ENCODE peak calls at places on chromosomes 5 and 9, in four cellular contexts. B, S, M and I are unnamed samples.

GRCh38 chr9:133129001-133129799 is 8.2 kb upstream of the RALGDS start:
- DNase-seq in B (no peak), S (no peak), M (no peak), I (no peak)

GRCh38 chr5:107699425-107699824 is 28.7 kb upstream of the EFNA5 start:
- DNase-seq in B (no peak), S (no peak), M (no peak), I (no peak)

GRCh38 chr9:130835441-130836298 is 616 bp downstream of the ABL1 start:
- DNase-seq in B (peak; percentile 78), S (peak; percentile 85), M (no peak), I (peak; percentile 91)

GRCh38 chr5:123748239-123748638 is 236.3 kb downstream of the CSNK1G3 start:
- DNase-seq in B (no peak), S (no peak), M (no peak), I (no peak)

GRCh38 chr5:151751091-151751490 is 7.3 kb downstream of the ATOX1 start:
- DNase-seq in B (no peak), S (no peak), M (no peak), I (no peak)

GRCh38 chr9:110217656-110218099 is 9.7 kb upstream of the C9orf152 start:
- DNase-seq in B (peak; percentile 45), S (peak; percentile 54), M (no peak), I (no peak)

GRCh38 chr5:58751222-58751621 is 168.3 kb downstream of the RAB3C start:
- DNase-seq in B (no peak), S (peak; percentile 50), M (no peak), I (no peak)

GRCh38 chr5:37005946-37006540 is 129.5 kb downstream of the NIPBL start:
- DNase-seq in B (peak; percentile 26), S (peak; percentile 18), M (no peak), I (peak; percentile 5)

GRCh38 chr5:132661231-132662003 is 3.4 kb downstream of the IL13 start:
- DNase-seq in B (no peak), S (no peak), M (no peak), I (no peak)

GRCh38 chr5:38985909-38986452 is 88.2 kb downstream of the RICTOR start:
- DNase-seq in B (no peak), S (no peak), M (no peak), I (no peak)

GRCh38 chr9:69444021-69444420 is 119.0 kb downstream of the ENTREP1 start:
- DNase-seq in B (no peak), S (no peak), M (no peak), I (no peak)

GRCh38 chr9:131798166-131798565 is 58.3 kb upstream of the RAPGEF1 start:
- DNase-seq in B (no peak), S (no peak), M (no peak), I (no peak)

GRCh38 chr5:82984786-82985762 is 92.1 kb downstream of the TMEM167A start:
- DNase-seq in B (peak; percentile 20), S (no peak), M (no peak), I (no peak)

GRCh38 chr9:81389569-81389993 is 299.8 kb downstream of the TLE1 start:
- DNase-seq in B (no peak), S (peak; percentile 78), M (no peak), I (no peak)

GRCh38 chr5:10140195-10140973 is 109.3 kb downstream of the ATPSCKMT start:
- DNase-seq in B (no peak), S (peak; percentile 56), M (no peak), I (peak; percentile 80)

GRCh38 chr5:56601641-56602071 is 213.7 kb upstream of the MAP3K1 start:
- DNase-seq in B (peak; percentile 43), S (peak; percentile 54), M (no peak), I (no peak)

GRCh38 chr9:94802795-94803194 is 76.3 kb downstream of the AOPEP start:
- DNase-seq in B (no peak), S (no peak), M (no peak), I (no peak)

GRCh38 chr5:132459031-132459982 is 31.3 kb downstream of the IRF1 start:
- DNase-seq in B (no peak), S (no peak), M (no peak), I (no peak)

GRCh38 chr5:107361945-107362344 is 308.8 kb downstream of the EFNA5 start:
- DNase-seq in B (no peak), S (no peak), M (no peak), I (no peak)

GRCh38 chr9:123102380-123103113 is 69.1 kb downstream of the GPR21 start:
- DNase-seq in B (no peak), S (peak; percentile 57), M (no peak), I (no peak)

GRCh38 chr5:64971538-64971937 is 202.8 kb downstream of the CWC27 start:
- DNase-seq in B (no peak), S (no peak), M (no peak), I (no peak)

GRCh38 chr9:134427153-134427782 is 101.0 kb downstream of the RXRA start:
- DNase-seq in B (no peak), S (no peak), M (no peak), I (peak; percentile 77)

GRCh38 chr9:133862585-133863041 is 124.5 kb upstream of the SARDH start:
- DNase-seq in B (no peak), S (no peak), M (no peak), I (no peak)

GRCh38 chr5:54249210-54250028 is 61.0 kb downstream of the ARL15 start:
- DNase-seq in B (peak; percentile 52), S (peak; percentile 26), M (no peak), I (no peak)

GRCh38 chr9:98795295-98795955 is 930 bp downstream of the ANKS6 start:
- DNase-seq in B (no peak), S (no peak), M (no peak), I (peak; percentile 45)

GRCh38 chr9:98795970-98796363 is 388 bp downstream of the ANKS6 start:
- DNase-seq in B (peak; percentile 42), S (no peak), M (no peak), I (peak; percentile 86)

GRCh38 chr9:98796364-98797101 is at the start of gene ANKS6:
- DNase-seq in B (peak; percentile 90), S (peak; percentile 84), M (peak; percentile 66), I (peak; percentile 98)

GRCh38 chr9:98793031-98793430 is 3.3 kb downstream of the ANKS6 start:
- DNase-seq in B (no peak), S (no peak), M (no peak), I (peak; percentile 10)

DNA sequence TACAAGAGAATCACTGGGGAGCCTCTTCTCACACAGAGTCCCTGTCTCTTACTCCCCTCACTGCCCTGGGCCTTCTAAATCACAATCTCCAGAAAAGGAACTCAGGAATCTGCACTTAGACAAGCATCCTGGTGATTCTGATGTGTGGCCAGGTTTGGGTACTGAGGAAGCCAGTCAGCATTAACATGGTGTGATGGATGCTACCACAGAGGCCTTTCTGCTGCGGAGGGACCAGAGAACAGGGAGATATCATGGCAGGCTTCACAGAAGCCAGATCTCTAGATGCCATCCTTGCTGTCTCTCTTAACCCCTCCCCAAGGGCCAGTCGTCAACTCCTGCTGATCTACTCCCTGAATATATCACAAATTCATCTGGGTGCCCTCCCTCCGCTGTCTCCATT is 1.6 kb downstream of the ANKS6 start:
- DNase-seq in B (no peak), S (no peak), M (no peak), I (peak; percentile 7)
- H3K4me3 ChIP-seq in B (no peak overlapping the region), S (no peak overlapping the region), M (no peak overlapping the region), I (no peak overlapping the region)

DNA sequence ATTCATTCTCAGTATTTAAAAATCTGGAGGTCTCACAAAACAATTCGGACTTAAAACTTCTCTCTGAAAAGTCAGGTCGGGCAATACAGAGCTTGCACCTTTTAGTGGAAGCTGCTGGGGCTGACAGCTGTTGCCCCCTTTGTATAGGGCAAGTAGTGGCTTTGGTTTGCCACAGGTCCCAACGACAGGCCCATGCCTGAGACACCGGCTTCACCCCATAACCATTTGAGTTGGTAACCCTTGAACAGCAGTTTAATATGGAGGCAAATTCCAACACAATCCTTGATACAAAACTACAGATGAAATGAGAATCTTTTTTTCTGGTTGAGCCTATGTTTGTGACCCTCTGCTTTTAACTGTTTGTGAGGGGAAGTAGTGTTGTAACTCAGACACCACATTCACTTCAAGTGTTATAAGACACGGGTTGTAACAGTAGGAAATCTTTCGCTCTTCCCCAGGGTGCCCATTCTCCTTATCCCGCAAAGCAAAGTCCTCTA is 763 bp upstream of the GLRX start:
- DNase-seq in B (no peak), S (no peak), M (no peak), I (peak; percentile 32)
- H3K36me3 ChIP-seq in B (no peaks in the 10 kb centered on the region), S (no peaks in the 10 kb centered on the region), M (no peaks in the 10 kb centered on the region), I (no peaks in the 10 kb centered on the region)

GRCh38 chr9:18325337-18326011 is 148.5 kb upstream of the ADAMTSL1 start:
- DNase-seq in B (no peak), S (no peak), M (no peak), I (no peak)

GRCh38 chr9:18330736-18331335 is 143.1 kb upstream of the ADAMTSL1 start:
- DNase-seq in B (no peak), S (peak; percentile 9), M (no peak), I (no peak)

GRCh38 chr9:18331808-18332209 is 142.1 kb upstream of the ADAMTSL1 start:
- DNase-seq in B (peak; percentile 19), S (no peak), M (no peak), I (no peak)

GRCh38 chr9:18324928-18325327 is 149.0 kb upstream of the ADAMTSL1 start:
- DNase-seq in B (no peak), S (no peak), M (no peak), I (no peak)

DNA sequence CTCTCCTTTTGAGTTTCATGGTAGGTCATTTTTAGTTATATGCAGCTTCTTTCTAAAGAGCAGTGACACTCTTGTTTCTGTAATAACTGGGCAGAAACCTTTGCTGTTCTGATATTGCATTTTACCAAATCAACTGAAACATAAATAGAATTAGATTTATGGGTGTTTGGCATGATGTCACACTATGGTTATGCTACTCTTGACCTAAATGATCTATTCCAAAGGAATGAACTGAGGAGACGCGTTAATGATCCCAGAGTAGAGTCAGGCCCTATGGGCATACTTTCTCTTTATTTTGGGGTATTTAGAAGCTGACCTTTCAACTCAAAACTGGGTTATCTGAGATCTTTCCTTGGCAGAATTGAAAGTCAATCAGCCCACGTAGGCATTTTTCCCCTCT is 146.8 kb upstream of the ADAMTSL1 start:
- DNase-seq in B (no peak), S (no peak), M (no peak), I (no peak)
- H3K27me3 ChIP-seq in B (no peaks in the 10 kb centered on the region), S (no peaks in the 10 kb centered on the region), M (no peaks in the 10 kb centered on the region), I (no peaks in the 10 kb centered on the region)

DNA sequence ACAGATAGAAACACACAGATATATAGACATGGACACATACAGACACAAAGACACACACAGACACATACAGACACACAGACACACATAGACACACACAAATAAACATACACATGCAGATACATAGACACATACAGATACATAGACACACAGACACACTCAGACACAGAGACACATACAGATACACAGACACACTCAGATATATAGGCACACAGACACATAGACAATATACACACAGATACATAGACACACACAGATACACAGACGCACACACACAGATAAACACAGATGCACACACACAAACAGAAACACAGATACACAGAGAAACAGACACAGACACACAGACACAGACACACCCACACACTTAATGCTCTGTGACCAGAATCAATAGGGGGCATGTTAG is 156.8 kb downstream of the IRX2 start:
- DNase-seq in B (no peak), S (no peak), M (no peak), I (no peak)
- H3K4me3 ChIP-seq in B (no peak overlapping the region), S (no peak overlapping the region), M (no peak overlapping the region), I (no peak overlapping the region)

GRCh38 chr5:172941067-172941516 is 18.1 kb upstream of the RPL26L1 start:
- DNase-seq in B (peak; percentile 34), S (no peak), M (no peak), I (no peak)
- H3K36me3 ChIP-seq in B (peaks cover 4% of the 10 kb centered on the region), S (no peaks in the 10 kb centered on the region), M (peaks cover 23% of the 10 kb centered on the region), I (peaks cover 18% of the 10 kb centered on the region)